ENCODE peak calls at places on chromosome 12, in five cellular contexts. Q, L, Z, M and I are unnamed samples.

GRCh38 chr12:122437656-122438121 is 15.2 kb upstream of the CLIP1 start:
- DNase-seq in Z (no peak), L (no peak), M (no peak), Q (no peak), I (no peak)

GRCh38 chr12:74076918-74077317 is 460.7 kb upstream of the ATXN7L3B start:
- DNase-seq in Q (no peak), M (no peak), L (no peak), Z (no peak), I (no peak)

GRCh38 chr12:66633676-66634075 is 45.2 kb downstream of the GRIP1 start:
- DNase-seq in L (no peak), Z (no peak), Q (no peak), M (no peak), I (no peak)

GRCh38 chr12:13223176-13223806 is 26.8 kb downstream of the EMP1 start:
- DNase-seq in L (no peak), Q (peak), Z (no peak), M (no peak), I (no peak)

GRCh38 chr12:26954027-26954426 is 15.8 kb downstream of the FGFR1OP2 start:
- DNase-seq in L (no peak), Z (no peak), M (no peak), Q (no peak), I (no peak)

GRCh38 chr12:92696240-92696639 is 6.5 kb upstream of the PLEKHG7 start:
- DNase-seq in Q (no peak), L (no peak), M (no peak), Z (no peak), I (no peak)

GRCh38 chr12:27158322-27158721 is 75.9 kb upstream of the C12orf71 start:
- DNase-seq in L (no peak), Q (no peak), M (no peak), Z (no peak), I (no peak)

GRCh38 chr12:132783917-132784531 is 22.4 kb upstream of the ANKLE2 start:
- DNase-seq in Q (no peak), M (no peak), L (no peak), Z (no peak), I (no peak)

GRCh38 chr12:28489256-28489655 is 299.0 kb downstream of the CCDC91 start:
- DNase-seq in Z (no peak), Q (no peak), M (no peak), L (no peak), I (no peak)

GRCh38 chr12:100720016-100720654 is 74.4 kb upstream of the ANO4 start:
- DNase-seq in M (no peak), Q (no peak), Z (no peak), L (no peak), I (no peak)

GRCh38 chr12:7060353-7060954 is at the start of gene C1S:
- DNase-seq in L (peak), Z (peak), Q (peak), M (no peak), I (peak)

GRCh38 chr12:49000346-49000745 is 1.2 kb upstream of the DDN start:
- DNase-seq in Q (no peak), M (no peak), L (no peak), Z (no peak), I (no peak)

GRCh38 chr12:109714141-109714912 is 702 bp downstream of the FAM222A start:
- DNase-seq in Q (peak), M (no peak), L (peak), Z (peak), I (peak)

GRCh38 chr12:52245259-52245961 is 12.4 kb downstream of the KRT7 start:
- DNase-seq in Z (no peak), M (no peak), Q (no peak), L (no peak), I (no peak)
- TF ChIP-seq FOXM1 in Z (no peak), M (no peak), Q (no peak), L (no peak), I (no peak)

DNA sequence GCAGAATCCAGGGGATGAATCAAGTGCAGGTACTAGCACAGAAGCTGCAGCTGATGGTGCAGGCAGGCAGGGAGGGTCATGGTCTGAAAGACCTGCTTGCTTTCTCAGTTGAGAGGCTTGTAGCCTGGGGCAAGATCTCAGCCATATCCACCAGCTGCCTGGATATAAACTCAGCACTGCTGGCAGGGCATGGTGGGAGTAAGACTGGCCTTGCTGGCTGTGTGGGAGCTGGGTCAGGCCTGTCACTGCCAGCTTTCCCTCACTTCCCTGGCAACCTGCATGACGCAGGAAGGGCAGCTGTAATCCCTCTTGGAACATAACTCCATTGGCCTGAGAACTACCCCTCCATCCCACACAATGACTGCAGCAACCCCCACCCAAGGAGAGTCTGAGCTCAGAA is 230.1 kb downstream of the ANO6 start:
- DNase-seq in L (no peak), M (no peak), Z (no peak), Q (no peak), I (no peak)
- TF ChIP-seq FOXM1 in L (no peak), M (no peak), Z (no peak), Q (no peak), I (no peak)

GRCh38 chr12:67853204-67853603 is 136.0 kb upstream of the IFNG-AS1 start:
- DNase-seq in M (no peak), L (no peak), Q (no peak), Z (no peak), I (no peak)
- TF ChIP-seq FOXM1 in M (no peak), L (no peak), Q (no peak), Z (no peak), I (no peak)

GRCh38 chr12:93698307-93699092 is 21.3 kb downstream of the CRADD start:
- DNase-seq in L (no peak), Q (peak), M (no peak), Z (no peak), I (no peak)
- TF ChIP-seq FOXM1 in L (no peak), Q (no peak), M (no peak), Z (no peak), I (no peak)

GRCh38 chr12:32902287-32902996 is 5.9 kb upstream of the PKP2 start:
- DNase-seq in L (no peak), M (no peak), Q (no peak), Z (no peak), I (no peak)

GRCh38 chr12:32903763-32904162 is 7.2 kb upstream of the PKP2 start:
- DNase-seq in M (no peak), Q (no peak), L (no peak), Z (no peak), I (no peak)

GRCh38 chr12:32897688-32898573 is 1.4 kb upstream of the PKP2 start:
- DNase-seq in M (no peak), L (no peak), Z (no peak), Q (no peak), I (no peak)

GRCh38 chr12:32903318-32903717 is 6.7 kb upstream of the PKP2 start:
- DNase-seq in L (no peak), Q (no peak), M (no peak), Z (no peak), I (no peak)

GRCh38 chr12:32901553-32901952 is 5.0 kb upstream of the PKP2 start:
- DNase-seq in L (no peak), M (no peak), Q (peak), Z (no peak), I (no peak)
- TF ChIP-seq FOXM1 in L (no peak), M (no peak), Q (no peak), Z (no peak), I (no peak)

DNA sequence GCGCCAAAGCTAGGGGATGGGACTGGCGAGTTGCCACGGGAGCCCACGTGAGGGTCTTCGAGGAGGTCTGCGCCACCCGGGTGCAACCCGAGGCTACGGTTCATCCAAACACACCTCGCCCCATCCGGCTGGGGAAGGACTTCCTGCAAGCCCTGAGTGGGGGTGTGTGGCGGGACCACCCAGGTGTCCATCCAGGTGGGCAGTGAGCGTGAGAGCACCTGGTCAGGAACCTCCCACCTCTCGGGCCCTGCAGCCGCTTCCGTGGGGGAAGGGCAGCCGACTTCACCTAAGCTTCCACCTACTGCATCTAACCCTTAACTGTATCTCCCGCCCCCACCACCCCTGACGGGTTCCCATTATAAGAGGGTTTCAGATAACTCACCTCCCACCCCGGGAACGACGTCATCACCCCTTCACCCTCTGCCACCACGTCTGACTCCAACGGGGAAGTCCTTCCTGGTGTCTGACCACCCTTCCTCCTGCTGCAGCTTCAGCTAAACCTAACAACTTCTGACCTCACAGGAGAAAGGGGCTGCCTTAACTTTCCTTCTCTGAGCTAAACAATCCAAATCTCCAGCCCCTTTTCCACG is 27.3 kb upstream of the SMUG1 start:
- DNase-seq in L (peak), Z (no peak), M (no peak), Q (no peak), I (no peak)
- TF ChIP-seq FOXM1 in L (peak), Z (no peak), M (no peak), Q (no peak), I (no peak)

DNA sequence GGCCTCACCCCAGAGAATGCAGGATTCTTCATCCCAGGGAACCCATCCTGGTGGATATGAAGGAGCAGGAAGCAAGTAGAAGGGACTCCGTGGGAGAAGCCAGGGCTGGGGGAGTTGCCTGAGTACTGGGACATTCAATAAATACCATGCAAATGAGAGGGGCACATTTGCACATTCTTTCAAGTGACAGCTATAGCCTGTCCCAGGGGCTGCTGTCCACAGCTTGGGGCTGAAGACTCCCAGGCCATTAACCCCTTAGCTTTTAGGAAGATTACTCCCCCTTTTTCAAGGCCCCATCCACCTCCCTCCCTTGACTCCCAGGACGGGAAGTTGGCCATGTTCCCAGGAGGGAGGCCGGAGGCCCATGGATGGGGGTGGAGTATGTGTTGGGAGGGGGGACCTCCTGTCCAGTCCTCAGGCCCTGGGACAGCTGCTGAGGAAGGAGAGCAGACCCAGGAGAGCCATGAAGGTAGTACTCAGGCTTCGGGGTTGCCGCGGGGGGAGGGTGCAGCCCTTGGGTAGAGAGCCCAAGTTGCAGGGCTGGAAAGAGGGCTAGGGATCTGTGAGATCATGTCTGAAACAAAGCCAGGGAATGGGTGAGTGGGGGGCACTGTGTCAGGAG is 974 bp upstream of the TNS2 start:
- DNase-seq in M (no peak), L (peak), Q (peak), Z (peak), I (no peak)
- TF ChIP-seq FOXM1 in M (no peak), L (no peak), Q (no peak), Z (no peak), I (no peak)

GRCh38 chr12:55651314-55651703 is 14.6 kb downstream of the OR10P1 start:
- DNase-seq in Q (no peak), M (no peak), Z (no peak), L (no peak), I (no peak)

GRCh38 chr12:55642275-55643068 is 5.8 kb downstream of the OR10P1 start:
- DNase-seq in M (no peak), Q (no peak), Z (no peak), L (no peak), I (no peak)

GRCh38 chr12:55652352-55652751 is 15.7 kb downstream of the OR10P1 start:
- DNase-seq in Q (no peak), L (no peak), M (no peak), Z (no peak), I (no peak)

GRCh38 chr12:55641595-55641994 is 4.9 kb downstream of the OR10P1 start:
- DNase-seq in M (no peak), L (no peak), Z (no peak), Q (no peak), I (no peak)

GRCh38 chr12:55647027-55647426 is 10.3 kb downstream of the OR10P1 start:
- DNase-seq in Z (no peak), M (no peak), L (no peak), Q (no peak), I (no peak)
- TF ChIP-seq FOXM1 in Z (no peak), M (no peak), L (no peak), Q (no peak), I (no peak)

GRCh38 chr12:17666641-17667324 is 423.2 kb downstream of the RERGL start:
- DNase-seq in Q (no peak), M (no peak), Z (no peak), L (no peak), I (no peak)

GRCh38 chr12:17661250-17661649 is 428.7 kb downstream of the RERGL start:
- DNase-seq in Q (no peak), M (no peak), Z (no peak), L (no peak), I (peak)

GRCh38 chr12:17665839-17666238 is 424.2 kb downstream of the RERGL start:
- DNase-seq in M (no peak), Q (no peak), Z (no peak), L (no peak), I (no peak)
- TF ChIP-seq FOXM1 in M (no peak), Q (no peak), Z (no peak), L (no peak), I (no peak)

DNA sequence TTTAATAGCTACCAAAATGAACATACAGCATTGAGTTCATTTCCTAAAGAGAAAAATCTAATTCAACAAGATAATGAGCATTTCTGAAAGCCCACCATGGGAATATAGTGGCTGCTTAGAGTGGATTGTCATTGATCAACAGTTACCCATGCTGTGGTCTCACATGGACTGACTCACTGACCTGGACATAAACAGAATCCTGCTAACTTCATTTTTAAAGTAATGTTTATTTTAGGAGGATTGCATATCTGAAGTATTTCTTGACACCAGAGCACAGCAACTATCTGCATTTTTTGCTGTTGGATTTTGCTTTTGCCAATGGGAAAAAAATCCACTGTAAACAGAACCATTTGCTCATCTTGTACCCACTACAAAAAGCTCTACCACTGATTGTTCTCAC is 71.7 kb downstream of the KCNC2 start:
- DNase-seq in M (no peak), Q (no peak), L (no peak), Z (no peak), I (no peak)
- TF ChIP-seq FOXM1 in M (no peak), Q (no peak), L (no peak), Z (no peak), I (no peak)